ENCODE peak calls at places on chromosomes 6 and 20, in ten cellular contexts. One of them, this sample, is unnamed. For H3K4me1, the result is how much of the 10 kb centered on the place peaks cover.

GRCh38 chr6:170137176-170137891 is 153.5 kb downstream of the DLL1 start:
- DNase-seq in sigmoid colon: peak
- DNase-seq in heart left ventricle: peak
- DNase-seq in left ventricle myocardium inferior: peak
- DNase-seq in GM23248: peak
- DNase-seq in upper lobe of left lung: peak
- DNase-seq in fibroblast of lung: peak
- DNase-seq in left lung: no peak
- DNase-seq in aorta: peak
- DNase-seq in prostate gland: no peak
- DNase-seq in this sample: no peak

GRCh38 chr6:17580518-17581048 is 19.5 kb upstream of the FAM8A1 start:
- DNase-seq in sigmoid colon: peak
- DNase-seq in heart left ventricle: peak
- DNase-seq in left ventricle myocardium inferior: peak
- DNase-seq in GM23248: peak
- DNase-seq in upper lobe of left lung: peak
- DNase-seq in fibroblast of lung: peak
- DNase-seq in left lung: peak
- DNase-seq in aorta: peak
- DNase-seq in prostate gland: no peak
- DNase-seq in this sample: no peak

GRCh38 chr6:17812311-17812710 is 105.6 kb upstream of the NUP153 start:
- DNase-seq in sigmoid colon: no peak
- DNase-seq in heart left ventricle: no peak
- DNase-seq in left ventricle myocardium inferior: no peak
- DNase-seq in GM23248: no peak
- DNase-seq in upper lobe of left lung: no peak
- DNase-seq in fibroblast of lung: no peak
- DNase-seq in left lung: no peak
- DNase-seq in aorta: no peak
- DNase-seq in prostate gland: no peak
- DNase-seq in this sample: no peak

GRCh38 chr20:12970372-12970821 is 38.4 kb upstream of the SPTLC3 start:
- DNase-seq in sigmoid colon: no peak
- DNase-seq in heart left ventricle: no peak
- DNase-seq in left ventricle myocardium inferior: no peak
- DNase-seq in GM23248: peak
- DNase-seq in upper lobe of left lung: no peak
- DNase-seq in fibroblast of lung: peak
- DNase-seq in left lung: no peak
- DNase-seq in aorta: no peak
- DNase-seq in prostate gland: no peak
- DNase-seq in this sample: no peak

GRCh38 chr6:100726741-100727140 is 154.4 kb downstream of the ASCC3 start:
- DNase-seq in sigmoid colon: no peak
- DNase-seq in heart left ventricle: no peak
- DNase-seq in left ventricle myocardium inferior: no peak
- DNase-seq in GM23248: peak
- DNase-seq in upper lobe of left lung: no peak
- DNase-seq in fibroblast of lung: peak
- DNase-seq in left lung: no peak
- DNase-seq in aorta: no peak
- DNase-seq in prostate gland: no peak
- DNase-seq in this sample: no peak

GRCh38 chr6:139265512-139266190 is 26.1 kb downstream of the TXLNB start:
- DNase-seq in sigmoid colon: no peak
- DNase-seq in heart left ventricle: no peak
- DNase-seq in left ventricle myocardium inferior: no peak
- DNase-seq in GM23248: no peak
- DNase-seq in upper lobe of left lung: no peak
- DNase-seq in fibroblast of lung: no peak
- DNase-seq in left lung: no peak
- DNase-seq in aorta: no peak
- DNase-seq in prostate gland: peak
- DNase-seq in this sample: no peak

GRCh38 chr20:55977723-55978481 is 27.4 kb downstream of the CBLN4 start:
- DNase-seq in sigmoid colon: no peak
- DNase-seq in heart left ventricle: no peak
- DNase-seq in left ventricle myocardium inferior: no peak
- DNase-seq in GM23248: no peak
- DNase-seq in upper lobe of left lung: peak
- DNase-seq in fibroblast of lung: no peak
- DNase-seq in left lung: no peak
- DNase-seq in aorta: peak
- DNase-seq in prostate gland: no peak
- DNase-seq in this sample: no peak

GRCh38 chr6:40426341-40427066 is 160.7 kb downstream of the LRFN2 start:
- DNase-seq in sigmoid colon: no peak
- DNase-seq in heart left ventricle: no peak
- DNase-seq in left ventricle myocardium inferior: no peak
- DNase-seq in GM23248: peak
- DNase-seq in upper lobe of left lung: no peak
- DNase-seq in fibroblast of lung: no peak
- DNase-seq in left lung: no peak
- DNase-seq in aorta: no peak
- DNase-seq in prostate gland: no peak
- DNase-seq in this sample: no peak

GRCh38 chr20:44033344-44033743 is 118.7 kb downstream of the TOX2 start:
- DNase-seq in sigmoid colon: peak
- DNase-seq in heart left ventricle: no peak
- DNase-seq in left ventricle myocardium inferior: no peak
- DNase-seq in GM23248: no peak
- DNase-seq in upper lobe of left lung: no peak
- DNase-seq in fibroblast of lung: peak
- DNase-seq in left lung: no peak
- DNase-seq in aorta: no peak
- DNase-seq in prostate gland: no peak
- DNase-seq in this sample: no peak

GRCh38 chr20:23626040-23626620 is 11.6 kb downstream of the CST3 start:
- DNase-seq in sigmoid colon: no peak
- DNase-seq in heart left ventricle: no peak
- DNase-seq in left ventricle myocardium inferior: no peak
- DNase-seq in GM23248: peak
- DNase-seq in upper lobe of left lung: peak
- DNase-seq in fibroblast of lung: peak
- DNase-seq in left lung: no peak
- DNase-seq in aorta: no peak
- DNase-seq in prostate gland: no peak
- DNase-seq in this sample: peak

GRCh38 chr6:108588586-108588985 is 27.9 kb downstream of the FOXO3 start:
- DNase-seq in sigmoid colon: no peak
- DNase-seq in heart left ventricle: no peak
- DNase-seq in left ventricle myocardium inferior: no peak
- DNase-seq in GM23248: peak
- DNase-seq in upper lobe of left lung: no peak
- DNase-seq in fibroblast of lung: peak
- DNase-seq in left lung: no peak
- DNase-seq in aorta: peak
- DNase-seq in prostate gland: no peak
- DNase-seq in this sample: no peak

GRCh38 chr6:108589244-108589730 is 28.6 kb downstream of the FOXO3 start:
- DNase-seq in sigmoid colon: peak
- DNase-seq in heart left ventricle: peak
- DNase-seq in left ventricle myocardium inferior: peak
- DNase-seq in GM23248: peak
- DNase-seq in upper lobe of left lung: peak
- DNase-seq in fibroblast of lung: peak
- DNase-seq in left lung: peak
- DNase-seq in aorta: peak
- DNase-seq in prostate gland: peak
- DNase-seq in this sample: peak

GRCh38 chr6:108594640-108595039 is 33.9 kb downstream of the FOXO3 start:
- DNase-seq in sigmoid colon: no peak
- DNase-seq in heart left ventricle: peak
- DNase-seq in left ventricle myocardium inferior: no peak
- DNase-seq in GM23248: no peak
- DNase-seq in upper lobe of left lung: peak
- DNase-seq in fibroblast of lung: no peak
- DNase-seq in left lung: no peak
- DNase-seq in aorta: no peak
- DNase-seq in prostate gland: peak
- DNase-seq in this sample: no peak

GRCh38 chr6:108592371-108593337 is 31.9 kb downstream of the FOXO3 start:
- DNase-seq in sigmoid colon: peak
- DNase-seq in heart left ventricle: no peak
- DNase-seq in left ventricle myocardium inferior: no peak
- DNase-seq in GM23248: peak
- DNase-seq in upper lobe of left lung: peak
- DNase-seq in fibroblast of lung: peak
- DNase-seq in left lung: no peak
- DNase-seq in aorta: no peak
- DNase-seq in prostate gland: peak
- DNase-seq in this sample: no peak

DNA sequence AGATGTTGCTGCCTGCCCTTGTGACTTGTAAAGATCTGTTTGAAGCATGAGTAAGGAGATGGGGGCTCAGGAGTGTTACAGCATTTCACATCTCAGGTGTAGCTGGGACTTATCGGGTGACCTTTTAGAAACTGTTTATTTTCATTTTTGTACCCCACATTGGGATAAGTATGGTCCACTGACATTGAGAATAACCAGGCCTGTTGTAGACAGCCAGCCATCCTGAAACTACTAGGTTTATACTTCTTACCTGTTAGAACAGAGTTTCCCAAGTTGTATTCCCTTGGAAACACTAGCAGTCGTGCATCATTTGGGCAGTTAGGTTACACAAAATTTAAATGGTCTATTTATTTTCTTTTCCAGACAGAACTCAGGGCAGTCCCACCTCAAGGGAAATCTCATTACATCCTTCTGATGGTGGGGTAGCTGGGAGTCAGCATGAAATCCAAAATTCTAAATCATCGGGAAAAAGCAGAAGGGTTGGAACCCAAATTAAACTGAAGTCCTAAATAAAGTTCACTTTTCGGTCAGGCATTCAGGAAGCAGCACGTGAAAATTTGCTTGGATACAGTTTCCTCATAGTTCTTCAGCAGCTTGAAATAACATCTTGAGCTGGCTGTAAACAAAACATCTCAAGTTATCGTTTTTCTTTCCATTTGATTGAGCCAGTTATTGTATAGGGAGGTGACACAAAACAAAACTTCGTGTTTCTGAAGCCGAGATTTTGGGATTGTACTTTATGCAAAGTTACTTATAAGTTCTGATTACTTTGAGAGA is 30.5 kb downstream of the FOXO3 start:
- DNase-seq in sigmoid colon: no peak
- DNase-seq in heart left ventricle: no peak
- DNase-seq in left ventricle myocardium inferior: no peak
- DNase-seq in GM23248: no peak
- DNase-seq in upper lobe of left lung: no peak
- DNase-seq in fibroblast of lung: peak
- DNase-seq in left lung: no peak
- DNase-seq in aorta: no peak
- DNase-seq in prostate gland: no peak
- DNase-seq in this sample: no peak
- H3K4me1 ChIP-seq in sigmoid colon: half or more
- H3K4me1 ChIP-seq in heart left ventricle: half or more
- H3K4me1 ChIP-seq in left ventricle myocardium inferior: half or more
- H3K4me1 ChIP-seq in GM23248: half or more
- H3K4me1 ChIP-seq in upper lobe of left lung: half or more
- H3K4me1 ChIP-seq in fibroblast of lung: under half
- H3K4me1 ChIP-seq in left lung: half or more
- H3K4me1 ChIP-seq in aorta: under half
- H3K4me1 ChIP-seq in prostate gland: half or more
- H3K4me1 ChIP-seq in this sample: half or more

GRCh38 chr6:71410164-71410566 is 121.6 kb downstream of the OGFRL1 start:
- DNase-seq in sigmoid colon: no peak
- DNase-seq in heart left ventricle: no peak
- DNase-seq in left ventricle myocardium inferior: no peak
- DNase-seq in GM23248: no peak
- DNase-seq in upper lobe of left lung: no peak
- DNase-seq in fibroblast of lung: no peak
- DNase-seq in left lung: no peak
- DNase-seq in aorta: no peak
- DNase-seq in prostate gland: no peak
- DNase-seq in this sample: no peak
- H3K4me1 ChIP-seq in sigmoid colon: half or more
- H3K4me1 ChIP-seq in heart left ventricle: under half
- H3K4me1 ChIP-seq in left ventricle myocardium inferior: half or more
- H3K4me1 ChIP-seq in GM23248: under half
- H3K4me1 ChIP-seq in upper lobe of left lung: half or more
- H3K4me1 ChIP-seq in fibroblast of lung: under half
- H3K4me1 ChIP-seq in left lung: half or more
- H3K4me1 ChIP-seq in aorta: under half
- H3K4me1 ChIP-seq in prostate gland: under half
- H3K4me1 ChIP-seq in this sample: under half

GRCh38 chr6:15441215-15441868 is 195.5 kb downstream of the JARID2 start:
- DNase-seq in sigmoid colon: no peak
- DNase-seq in heart left ventricle: peak
- DNase-seq in left ventricle myocardium inferior: no peak
- DNase-seq in GM23248: peak
- DNase-seq in upper lobe of left lung: no peak
- DNase-seq in fibroblast of lung: peak
- DNase-seq in left lung: no peak
- DNase-seq in aorta: no peak
- DNase-seq in prostate gland: no peak
- DNase-seq in this sample: no peak
- H3K4me1 ChIP-seq in sigmoid colon: under half
- H3K4me1 ChIP-seq in heart left ventricle: half or more
- H3K4me1 ChIP-seq in left ventricle myocardium inferior: half or more
- H3K4me1 ChIP-seq in GM23248: under half
- H3K4me1 ChIP-seq in upper lobe of left lung: half or more
- H3K4me1 ChIP-seq in fibroblast of lung: under half
- H3K4me1 ChIP-seq in left lung: half or more
- H3K4me1 ChIP-seq in aorta: under half
- H3K4me1 ChIP-seq in prostate gland: under half
- H3K4me1 ChIP-seq in this sample: under half

DNA sequence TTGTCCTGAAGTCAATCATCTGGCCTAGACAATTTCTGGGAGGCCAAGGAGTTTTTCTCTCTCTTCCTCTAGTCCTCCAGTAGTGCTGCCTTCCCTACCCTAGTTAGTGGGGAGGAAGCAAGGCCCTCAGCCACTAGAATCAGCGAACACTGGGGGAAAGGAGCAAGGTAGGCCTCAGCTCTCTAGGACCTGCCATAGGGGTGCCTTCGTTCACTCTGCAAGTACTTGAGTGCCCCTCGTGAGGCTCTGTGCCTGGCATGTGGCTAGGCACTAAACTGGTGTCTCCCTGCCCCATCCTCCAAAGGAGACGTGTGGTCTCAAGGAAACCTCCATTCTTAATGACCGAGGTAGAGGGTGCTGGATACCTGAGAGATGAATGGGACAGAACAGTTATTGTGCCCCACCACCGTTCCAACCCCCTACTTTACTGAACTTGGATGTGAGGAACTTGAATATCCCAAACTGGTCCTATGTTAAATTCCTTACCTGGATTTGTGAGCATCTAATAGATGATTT is 1.1 kb downstream of the DEF6 start:
- DNase-seq in sigmoid colon: peak
- DNase-seq in heart left ventricle: no peak
- DNase-seq in left ventricle myocardium inferior: no peak
- DNase-seq in GM23248: no peak
- DNase-seq in upper lobe of left lung: no peak
- DNase-seq in fibroblast of lung: no peak
- DNase-seq in left lung: no peak
- DNase-seq in aorta: no peak
- DNase-seq in prostate gland: no peak
- DNase-seq in this sample: no peak
- H3K4me1 ChIP-seq in sigmoid colon: under half
- H3K4me1 ChIP-seq in heart left ventricle: half or more
- H3K4me1 ChIP-seq in left ventricle myocardium inferior: under half
- H3K4me1 ChIP-seq in GM23248: under half
- H3K4me1 ChIP-seq in upper lobe of left lung: half or more
- H3K4me1 ChIP-seq in fibroblast of lung: under half
- H3K4me1 ChIP-seq in left lung: half or more
- H3K4me1 ChIP-seq in aorta: under half
- H3K4me1 ChIP-seq in prostate gland: under half
- H3K4me1 ChIP-seq in this sample: half or more